ENCODE peak calls at places on chromosomes 5 and 9, in six cellular contexts. One of them, this sample, is unnamed.

GRCh38 chr9:34250721-34251120 is 71.9 kb downstream of the UBAP1 start:
- DNase-seq in coronary artery: no peak
- DNase-seq in HL-60: no peak
- DNase-seq in RWPE1: peak; percentile 90
- DNase-seq in CD4-positive, alpha-beta T cell: no peak
- DNase-seq in choroid plexus epithelial cell: no peak
- DNase-seq in this sample: no peak

GRCh38 chr5:60102961-60103683 is 209.6 kb upstream of the PDE4D start:
- DNase-seq in coronary artery: no peak
- DNase-seq in HL-60: no peak
- DNase-seq in RWPE1: no peak
- DNase-seq in CD4-positive, alpha-beta T cell: no peak
- DNase-seq in choroid plexus epithelial cell: peak; percentile 79
- DNase-seq in this sample: no peak

GRCh38 chr5:34915856-34916192 is 313 bp downstream of the BRIX1 start:
- DNase-seq in coronary artery: no peak
- DNase-seq in HL-60: peak; percentile 11
- DNase-seq in RWPE1: peak; percentile 15
- DNase-seq in CD4-positive, alpha-beta T cell: no peak
- DNase-seq in choroid plexus epithelial cell: peak; percentile 7
- DNase-seq in this sample: no peak

GRCh38 chr5:56012281-56012963 is 17.7 kb upstream of the IL6ST start:
- DNase-seq in coronary artery: no peak
- DNase-seq in HL-60: no peak
- DNase-seq in RWPE1: no peak
- DNase-seq in CD4-positive, alpha-beta T cell: peak; percentile 30
- DNase-seq in choroid plexus epithelial cell: peak; percentile 59
- DNase-seq in this sample: no peak

GRCh38 chr5:151491059-151491458 is 43.7 kb downstream of the SLC36A1 start:
- DNase-seq in coronary artery: peak; percentile 11
- DNase-seq in HL-60: no peak
- DNase-seq in RWPE1: no peak
- DNase-seq in CD4-positive, alpha-beta T cell: no peak
- DNase-seq in choroid plexus epithelial cell: no peak
- DNase-seq in this sample: no peak

GRCh38 chr5:44983006-44983405 is 174.3 kb downstream of the MRPS30 start:
- DNase-seq in coronary artery: no peak
- DNase-seq in HL-60: no peak
- DNase-seq in RWPE1: no peak
- DNase-seq in CD4-positive, alpha-beta T cell: no peak
- DNase-seq in choroid plexus epithelial cell: peak; percentile 3
- DNase-seq in this sample: no peak

GRCh38 chr9:132597073-132597775 is 14.8 kb downstream of the BARHL1 start:
- DNase-seq in coronary artery: no peak
- DNase-seq in HL-60: peak; percentile 75
- DNase-seq in RWPE1: no peak
- DNase-seq in CD4-positive, alpha-beta T cell: no peak
- DNase-seq in choroid plexus epithelial cell: peak; percentile 76
- DNase-seq in this sample: no peak

GRCh38 chr9:14393382-14393781 is 79.4 kb upstream of the NFIB start:
- DNase-seq in coronary artery: no peak
- DNase-seq in HL-60: no peak
- DNase-seq in RWPE1: no peak
- DNase-seq in CD4-positive, alpha-beta T cell: no peak
- DNase-seq in choroid plexus epithelial cell: no peak
- DNase-seq in this sample: no peak

GRCh38 chr5:153654444-153654843 is 164.0 kb downstream of the GRIA1 start:
- DNase-seq in coronary artery: no peak
- DNase-seq in HL-60: no peak
- DNase-seq in RWPE1: peak; percentile 30
- DNase-seq in CD4-positive, alpha-beta T cell: no peak
- DNase-seq in choroid plexus epithelial cell: no peak
- DNase-seq in this sample: no peak

GRCh38 chr9:127858041-127858512 is 3.6 kb upstream of the ENG start:
- DNase-seq in coronary artery: no peak
- DNase-seq in HL-60: no peak
- DNase-seq in RWPE1: no peak
- DNase-seq in CD4-positive, alpha-beta T cell: no peak
- DNase-seq in choroid plexus epithelial cell: no peak
- DNase-seq in this sample: no peak

GRCh38 chr5:78698218-78698751 is 49.7 kb upstream of the LHFPL2 start:
- DNase-seq in coronary artery: no peak
- DNase-seq in HL-60: no peak
- DNase-seq in RWPE1: no peak
- DNase-seq in CD4-positive, alpha-beta T cell: no peak
- DNase-seq in choroid plexus epithelial cell: peak; percentile 55
- DNase-seq in this sample: no peak

GRCh38 chr5:95261369-95262175 is 23.3 kb downstream of the MCTP1 start:
- DNase-seq in coronary artery: no peak
- DNase-seq in HL-60: peak; percentile 29
- DNase-seq in RWPE1: peak; percentile 47
- DNase-seq in CD4-positive, alpha-beta T cell: no peak
- DNase-seq in choroid plexus epithelial cell: peak; percentile 77
- DNase-seq in this sample: peak; percentile 54

GRCh38 chr9:116372786-116373185 is 219.2 kb downstream of the PAPPA start:
- DNase-seq in coronary artery: no peak
- DNase-seq in HL-60: no peak
- DNase-seq in RWPE1: no peak
- DNase-seq in CD4-positive, alpha-beta T cell: no peak
- DNase-seq in choroid plexus epithelial cell: no peak
- DNase-seq in this sample: no peak

GRCh38 chr5:179823937-179824744 is 3.4 kb downstream of the SQSTM1 start:
- DNase-seq in coronary artery: no peak
- DNase-seq in HL-60: no peak
- DNase-seq in RWPE1: no peak
- DNase-seq in CD4-positive, alpha-beta T cell: no peak
- DNase-seq in choroid plexus epithelial cell: no peak
- DNase-seq in this sample: no peak

GRCh38 chr5:168750926-168751325 is 171.8 kb upstream of the PANK3 start:
- DNase-seq in coronary artery: peak; percentile 54
- DNase-seq in HL-60: no peak
- DNase-seq in RWPE1: no peak
- DNase-seq in CD4-positive, alpha-beta T cell: no peak
- DNase-seq in choroid plexus epithelial cell: no peak
- DNase-seq in this sample: no peak

GRCh38 chr5:163677092-163677491 is 171.7 kb downstream of the MAT2B start:
- DNase-seq in coronary artery: no peak
- DNase-seq in HL-60: no peak
- DNase-seq in RWPE1: no peak
- DNase-seq in CD4-positive, alpha-beta T cell: no peak
- DNase-seq in choroid plexus epithelial cell: no peak
- DNase-seq in this sample: no peak

GRCh38 chr5:147805030-147805454 is 22.5 kb upstream of the JAKMIP2 start:
- DNase-seq in coronary artery: no peak
- DNase-seq in HL-60: peak; percentile 90
- DNase-seq in RWPE1: no peak
- DNase-seq in CD4-positive, alpha-beta T cell: no peak
- DNase-seq in choroid plexus epithelial cell: no peak
- DNase-seq in this sample: peak; percentile 92

GRCh38 chr5:14174235-14174636 is 31.1 kb downstream of the TRIO start:
- DNase-seq in coronary artery: no peak
- DNase-seq in HL-60: peak; percentile 69
- DNase-seq in RWPE1: no peak
- DNase-seq in CD4-positive, alpha-beta T cell: no peak
- DNase-seq in choroid plexus epithelial cell: peak; percentile 64
- DNase-seq in this sample: no peak

GRCh38 chr5:84436866-84437265 is 52.2 kb upstream of the EDIL3 start:
- DNase-seq in coronary artery: no peak
- DNase-seq in HL-60: no peak
- DNase-seq in RWPE1: no peak
- DNase-seq in CD4-positive, alpha-beta T cell: no peak
- DNase-seq in choroid plexus epithelial cell: peak; percentile 42
- DNase-seq in this sample: no peak

GRCh38 chr9:130443840-130444492 is 795 bp upstream of the ASS1 start:
- DNase-seq in coronary artery: no peak
- DNase-seq in HL-60: no peak
- DNase-seq in RWPE1: no peak
- DNase-seq in CD4-positive, alpha-beta T cell: no peak
- DNase-seq in choroid plexus epithelial cell: no peak
- DNase-seq in this sample: no peak

GRCh38 chr5:57066921-57067914 is 106.6 kb upstream of the GPBP1 start:
- DNase-seq in coronary artery: no peak
- DNase-seq in HL-60: no peak
- DNase-seq in RWPE1: no peak
- DNase-seq in CD4-positive, alpha-beta T cell: no peak
- DNase-seq in choroid plexus epithelial cell: peak; percentile 50
- DNase-seq in this sample: no peak

GRCh38 chr5:6525910-6526309 is 77.3 kb downstream of the UBE2QL1 start:
- DNase-seq in coronary artery: no peak
- DNase-seq in HL-60: no peak
- DNase-seq in RWPE1: no peak
- DNase-seq in CD4-positive, alpha-beta T cell: no peak
- DNase-seq in choroid plexus epithelial cell: peak; percentile 14
- DNase-seq in this sample: no peak

DNA sequence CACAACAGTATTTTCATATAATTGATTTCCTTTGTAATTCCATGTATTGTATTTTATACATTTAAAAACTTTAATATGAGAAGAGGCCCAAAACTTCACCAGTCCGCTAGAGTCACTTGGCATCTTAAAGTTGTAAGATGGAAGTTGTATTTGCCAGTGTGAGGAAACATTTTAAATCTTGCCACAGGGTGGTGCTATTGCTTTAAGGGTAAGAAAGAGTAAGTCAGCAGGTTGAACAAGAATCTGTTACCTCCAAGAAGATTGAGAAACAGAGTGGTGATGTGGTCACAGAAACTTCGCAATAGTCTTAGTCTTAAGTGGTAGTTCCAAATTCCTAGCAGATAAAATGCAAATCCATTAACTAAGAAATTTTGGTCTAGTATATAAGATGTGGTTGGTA is 39.8 kb upstream of the RANBP6 start:
- DNase-seq in coronary artery: no peak
- DNase-seq in HL-60: peak; percentile 88
- DNase-seq in RWPE1: peak; percentile 55
- DNase-seq in CD4-positive, alpha-beta T cell: no peak
- DNase-seq in choroid plexus epithelial cell: peak; percentile 98
- DNase-seq in this sample: peak; percentile 58
- TF ChIP-seq CTCF in coronary artery: no peak
- TF ChIP-seq CTCF in HL-60: peak; percentile 28
- TF ChIP-seq CTCF in RWPE1: peak; percentile 62
- TF ChIP-seq CTCF in CD4-positive, alpha-beta T cell: peak; percentile 27
- TF ChIP-seq CTCF in choroid plexus epithelial cell: peak; percentile 61
- TF ChIP-seq CTCF in this sample: peak; percentile 60

DNA sequence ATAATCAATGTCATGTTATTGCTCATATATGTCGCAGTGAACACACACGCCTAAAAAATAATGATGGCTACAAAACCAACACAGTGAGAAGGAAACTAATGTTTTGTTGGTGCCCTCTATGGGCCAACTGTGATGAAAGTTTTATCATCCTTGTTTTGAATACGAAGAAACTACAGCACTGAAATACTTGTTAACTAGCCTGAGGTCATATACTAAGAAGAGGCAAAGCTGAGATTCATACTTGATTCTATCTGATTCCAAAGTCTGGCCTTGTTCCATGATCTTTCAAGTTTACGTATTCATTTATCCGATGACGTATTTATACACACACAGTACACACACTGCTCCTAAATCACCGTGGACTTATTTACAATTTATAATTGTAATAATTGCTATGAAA is 16.1 kb upstream of the DRD1 start:
- DNase-seq in coronary artery: no peak
- DNase-seq in HL-60: no peak
- DNase-seq in RWPE1: no peak
- DNase-seq in CD4-positive, alpha-beta T cell: no peak
- DNase-seq in choroid plexus epithelial cell: peak; percentile 43
- DNase-seq in this sample: no peak
- TF ChIP-seq CTCF in coronary artery: no peak
- TF ChIP-seq CTCF in HL-60: no peak
- TF ChIP-seq CTCF in RWPE1: peak; percentile 76
- TF ChIP-seq CTCF in CD4-positive, alpha-beta T cell: peak; percentile 50
- TF ChIP-seq CTCF in choroid plexus epithelial cell: peak; percentile 55
- TF ChIP-seq CTCF in this sample: peak; percentile 15

GRCh38 chr9:76423216-76424177 is 29.3 kb upstream of the RFK start:
- DNase-seq in coronary artery: no peak
- DNase-seq in HL-60: no peak
- DNase-seq in RWPE1: no peak
- DNase-seq in CD4-positive, alpha-beta T cell: no peak
- DNase-seq in choroid plexus epithelial cell: no peak
- DNase-seq in this sample: no peak

GRCh38 chr9:76415731-76416130 is 21.5 kb upstream of the RFK start:
- DNase-seq in coronary artery: no peak
- DNase-seq in HL-60: no peak
- DNase-seq in RWPE1: no peak
- DNase-seq in CD4-positive, alpha-beta T cell: no peak
- DNase-seq in choroid plexus epithelial cell: peak; percentile 52
- DNase-seq in this sample: no peak

GRCh38 chr9:76417394-76417793 is 23.2 kb upstream of the RFK start:
- DNase-seq in coronary artery: no peak
- DNase-seq in HL-60: no peak
- DNase-seq in RWPE1: no peak
- DNase-seq in CD4-positive, alpha-beta T cell: no peak
- DNase-seq in choroid plexus epithelial cell: no peak
- DNase-seq in this sample: no peak

GRCh38 chr9:76424491-76424890 is 30.3 kb upstream of the RFK start:
- DNase-seq in coronary artery: no peak
- DNase-seq in HL-60: no peak
- DNase-seq in RWPE1: no peak
- DNase-seq in CD4-positive, alpha-beta T cell: no peak
- DNase-seq in choroid plexus epithelial cell: no peak
- DNase-seq in this sample: no peak

DNA sequence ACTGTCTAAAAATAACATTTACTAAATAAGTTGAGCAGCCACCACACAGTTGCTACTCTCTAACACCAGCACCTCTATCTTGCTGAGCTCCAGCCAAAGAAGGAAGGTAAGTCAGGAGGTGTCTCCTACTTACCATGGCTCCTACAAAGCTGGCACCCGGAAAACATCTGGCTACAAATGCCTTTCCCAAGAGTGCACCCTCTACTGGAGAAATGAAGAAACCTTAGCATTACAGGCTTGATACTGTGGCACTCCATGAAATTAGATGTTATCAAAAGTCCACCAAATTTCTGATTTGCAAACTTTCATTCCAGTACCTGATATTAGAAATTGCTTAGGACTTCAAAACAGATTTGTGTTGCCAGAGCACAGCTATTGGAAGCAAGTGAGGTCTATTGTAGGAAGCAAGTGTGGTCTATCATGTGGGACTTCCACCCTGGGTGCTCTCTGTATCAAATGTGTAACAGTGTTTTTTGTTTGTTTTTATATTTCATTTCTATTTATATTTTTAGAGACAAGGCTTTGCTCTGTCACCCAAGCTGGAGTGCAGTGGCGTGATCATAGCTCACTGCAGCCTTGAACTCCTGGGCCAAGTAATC is 25.7 kb upstream of the RFK start:
- DNase-seq in coronary artery: no peak
- DNase-seq in HL-60: peak; percentile 39
- DNase-seq in RWPE1: peak; percentile 22
- DNase-seq in CD4-positive, alpha-beta T cell: no peak
- DNase-seq in choroid plexus epithelial cell: peak; percentile 44
- DNase-seq in this sample: no peak
- TF ChIP-seq CTCF in coronary artery: no peak
- TF ChIP-seq CTCF in HL-60: peak; percentile 60
- TF ChIP-seq CTCF in RWPE1: peak; percentile 22
- TF ChIP-seq CTCF in CD4-positive, alpha-beta T cell: peak; percentile 59
- TF ChIP-seq CTCF in choroid plexus epithelial cell: peak; percentile 75
- TF ChIP-seq CTCF in this sample: peak; percentile 74

DNA sequence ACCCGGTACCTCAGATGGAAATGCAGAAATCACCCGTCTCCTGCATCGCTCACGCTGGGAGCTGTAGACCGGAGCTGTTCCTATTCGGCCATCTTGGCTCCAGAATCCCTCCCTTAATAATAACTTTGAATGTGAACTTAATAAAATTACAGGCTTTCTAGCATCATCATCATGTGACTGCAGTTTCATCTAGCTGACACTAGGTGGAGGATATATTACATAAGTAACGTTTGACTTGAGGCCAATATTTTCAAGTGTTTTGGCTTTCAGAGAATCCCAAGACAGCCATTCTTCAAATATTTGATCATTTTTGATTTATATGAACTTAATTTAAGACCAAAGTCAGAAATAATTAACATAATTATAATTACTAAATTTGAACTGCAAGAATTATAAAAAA is 474.9 kb upstream of the CDH10 start:
- DNase-seq in coronary artery: no peak
- DNase-seq in HL-60: no peak
- DNase-seq in RWPE1: peak; percentile 39
- DNase-seq in CD4-positive, alpha-beta T cell: no peak
- DNase-seq in choroid plexus epithelial cell: peak; percentile 1
- DNase-seq in this sample: no peak
- TF ChIP-seq CTCF in coronary artery: no peak
- TF ChIP-seq CTCF in HL-60: peak; percentile 7
- TF ChIP-seq CTCF in RWPE1: peak; percentile 28
- TF ChIP-seq CTCF in CD4-positive, alpha-beta T cell: no peak
- TF ChIP-seq CTCF in choroid plexus epithelial cell: no peak
- TF ChIP-seq CTCF in this sample: peak; percentile 22

This sample was measured in CD14-positive monocyte.